ENCODE peak calls at places on chromosomes 3 and 15, in seven cellular contexts. P is SK-N-SH, G is HCT116, S is K562, I is HepG2, X is GM12878, R is H1. N is an unnamed sample.

GRCh38 chr3:159877924-159878323 is 110.7 kb upstream of the IL12A start:
- DNase-seq in G (no peak), P (no peak), R (no peak), X (no peak), I (no peak), S (no peak), N (no peak)

GRCh38 chr3:35404571-35404970 is 234.8 kb upstream of the ARPP21 start:
- DNase-seq in R (no peak), X (no peak), S (no peak), P (no peak), G (no peak), I (no peak), N (no peak)

GRCh38 chr3:46899151-46900006 is 21.9 kb downstream of the PTH1R start:
- DNase-seq in R (no peak), X (no peak), I (no peak), P (no peak), G (no peak), S (no peak), N (no peak)

GRCh38 chr15:83960192-83960829 is 275.3 kb upstream of the GOLGA6L4 start:
- DNase-seq in G (no peak), S (no peak), X (no peak), P (no peak), R (no peak), I (no peak), N (no peak)

GRCh38 chr3:47536967-47537366 is 23.5 kb upstream of the ELP6 start:
- DNase-seq in I (no peak), P (no peak), R (no peak), X (no peak), G (no peak), S (no peak), N (no peak)

GRCh38 chr3:14487086-14487485 is 53.1 kb downstream of the GRIP2 start:
- DNase-seq in S (no peak), I (no peak), R (no peak), X (no peak), G (no peak), P (no peak), N (no peak)

GRCh38 chr15:25226360-25226759 is 212.5 kb downstream of the UBE3A start:
- DNase-seq in S (no peak), X (no peak), I (no peak), G (no peak), R (no peak), P (no peak), N (no peak)

GRCh38 chr15:99331366-99331765 is 80.1 kb downstream of the LRRC28 start:
- DNase-seq in G (no peak), S (no peak), R (no peak), X (no peak), I (no peak), P (no peak), N (no peak)

GRCh38 chr3:61665121-61665520 is 103.8 kb downstream of the PTPRG start:
- DNase-seq in S (no peak), G (no peak), R (no peak), P (no peak), X (no peak), I (no peak), N (no peak)

GRCh38 chr3:37118163-37118562 is 56.2 kb downstream of the LRRFIP2 start:
- DNase-seq in X (no peak), R (no peak), P (no peak), S (no peak), G (no peak), I (no peak), N (no peak)

GRCh38 chr3:37115451-37115850 is 58.9 kb downstream of the LRRFIP2 start:
- DNase-seq in G (no peak), R (no peak), S (no peak), I (no peak), P (no peak), X (no peak), N (no peak)

GRCh38 chr3:37117548-37117947 is 56.8 kb downstream of the LRRFIP2 start:
- DNase-seq in I (peak), G (no peak), S (no peak), X (no peak), R (no peak), P (no peak), N (no peak)

GRCh38 chr3:37114251-37115145 is 59.9 kb downstream of the LRRFIP2 start:
- DNase-seq in X (no peak), S (no peak), I (no peak), R (no peak), P (no peak), G (no peak), N (no peak)

GRCh38 chr3:37116998-37117397 is 57.4 kb downstream of the LRRFIP2 start:
- DNase-seq in P (no peak), I (no peak), R (no peak), X (no peak), S (no peak), G (no peak), N (no peak)
- TF ChIP-seq JUND in P (no peak), I (no peak), R (no peak), X (no peak), S (no peak), G (no peak), N (no peak)

GRCh38 chr3:7432610-7433009 is 571.7 kb downstream of the GRM7 start:
- DNase-seq in S (no peak), X (no peak), R (no peak), G (no peak), I (no peak), P (no peak), N (no peak)
- TF ChIP-seq JUND in S (no peak), X (no peak), R (no peak), G (no peak), I (no peak), P (no peak), N (no peak)

GRCh38 chr3:177329854-177330253 is 132.6 kb upstream of the TBL1XR1 start:
- DNase-seq in X (no peak), G (no peak), P (no peak), R (no peak), I (no peak), S (no peak), N (no peak)
- TF ChIP-seq JUND in X (no peak), G (no peak), P (no peak), R (no peak), I (no peak), S (no peak), N (no peak)

DNA sequence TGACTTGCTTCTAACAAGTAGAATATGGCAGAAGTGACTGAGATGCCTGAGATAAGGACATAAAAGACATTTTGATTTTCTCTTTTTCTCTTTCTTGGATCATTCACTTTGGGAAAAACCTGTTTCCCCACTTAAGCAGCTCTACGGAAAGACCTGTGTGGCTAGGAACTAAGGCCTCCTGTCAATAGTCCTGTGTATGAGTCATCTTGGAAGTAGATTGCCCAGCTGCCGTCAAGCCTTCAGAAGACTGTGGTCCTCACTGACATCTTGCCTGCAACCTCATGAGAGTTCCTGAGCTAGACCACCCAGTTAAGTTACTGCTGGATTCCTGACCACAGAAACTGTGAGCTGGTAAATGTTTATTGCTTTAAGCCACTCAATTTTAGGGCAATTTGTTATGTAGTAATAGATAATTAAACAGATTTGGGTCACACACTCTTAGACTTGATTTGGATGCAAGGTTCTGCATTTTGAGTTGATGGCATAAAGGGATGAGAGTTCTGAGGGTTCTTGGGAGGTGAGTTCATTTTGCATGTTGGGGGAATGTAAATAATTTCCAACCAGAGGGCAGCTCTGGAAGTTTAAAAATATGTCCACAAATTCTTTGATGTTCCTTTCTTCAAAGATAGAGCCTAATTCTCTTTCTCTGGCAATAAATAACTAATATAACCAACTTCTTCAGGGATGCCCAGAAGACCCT is 229.2 kb downstream of the SQOR start:
- DNase-seq in X (no peak), S (no peak), G (no peak), P (no peak), R (no peak), I (no peak), N (no peak)
- TF ChIP-seq JUND in X (no peak), S (no peak), G (no peak), P (no peak), R (no peak), I (no peak), N (no peak)

DNA sequence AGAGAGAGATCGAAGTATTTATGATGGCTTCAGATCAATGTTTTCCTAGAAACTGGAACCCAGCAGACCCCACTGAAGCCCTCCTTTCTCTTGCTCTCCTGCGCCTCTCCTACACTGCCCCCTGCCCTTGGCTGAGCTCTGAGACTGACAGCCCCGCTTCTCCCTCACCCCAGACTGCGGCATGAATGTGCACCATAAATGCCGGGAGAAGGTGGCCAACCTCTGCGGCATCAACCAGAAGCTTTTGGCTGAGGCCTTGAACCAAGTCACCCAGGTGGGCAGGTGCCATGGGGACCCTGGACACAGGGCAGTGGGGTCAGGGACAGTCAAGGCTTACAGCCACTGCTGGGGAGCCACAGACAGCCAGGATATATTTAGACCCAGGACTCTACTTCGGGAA is 23.7 kb downstream of the PRKCD start:
- DNase-seq in P (no peak), G (no peak), I (no peak), S (no peak), R (no peak), X (no peak), N (no peak)
- TF ChIP-seq JUND in P (no peak), G (no peak), I (no peak), S (no peak), R (no peak), X (no peak), N (no peak)

GRCh38 chr3:55569033-55569518 is 82.0 kb upstream of the WNT5A start:
- DNase-seq in I (no peak), G (no peak), R (no peak), X (no peak), S (no peak), P (no peak), N (peak)
- TF ChIP-seq JUND in I (no peak), G (no peak), R (no peak), X (no peak), S (no peak), P (no peak), N (peak)